ENCODE peak calls at places on chromosomes 13 and 19, in nine cellular contexts. One of them, this sample, is unnamed.

GRCh38 chr19:40659566-40659965 is 30.9 kb downstream of the NUMBL start:
- DNase-seq in GM23338: no peak
- DNase-seq in progenitor cell of endocrine pancreas: no peak
- DNase-seq in choroid plexus epithelial cell: no peak
- DNase-seq in ovary: no peak
- DNase-seq in astrocyte: no peak
- DNase-seq in tibial artery: peak
- DNase-seq in AG10803: no peak
- DNase-seq in IMR-90: no peak
- DNase-seq in this sample: no peak

GRCh38 chr13:37889102-37889501 is 19.5 kb upstream of the TRPC4 start:
- DNase-seq in astrocyte: no peak
- DNase-seq in AG10803: no peak
- DNase-seq in progenitor cell of endocrine pancreas: no peak
- DNase-seq in GM23338: no peak
- DNase-seq in tibial artery: no peak
- DNase-seq in ovary: no peak
- DNase-seq in choroid plexus epithelial cell: peak
- DNase-seq in IMR-90: peak
- DNase-seq in this sample: peak

GRCh38 chr19:14561832-14562351 is 10.0 kb downstream of the NDUFB7 start:
- DNase-seq in progenitor cell of endocrine pancreas: no peak
- DNase-seq in AG10803: no peak
- DNase-seq in GM23338: peak
- DNase-seq in tibial artery: peak
- DNase-seq in IMR-90: peak
- DNase-seq in choroid plexus epithelial cell: peak
- DNase-seq in astrocyte: no peak
- DNase-seq in ovary: no peak
- DNase-seq in this sample: peak

GRCh38 chr19:15456871-15457700 is 7.3 kb downstream of the RASAL3 start:
- DNase-seq in choroid plexus epithelial cell: no peak
- DNase-seq in ovary: peak
- DNase-seq in astrocyte: no peak
- DNase-seq in IMR-90: no peak
- DNase-seq in AG10803: no peak
- DNase-seq in progenitor cell of endocrine pancreas: no peak
- DNase-seq in GM23338: peak
- DNase-seq in tibial artery: no peak
- DNase-seq in this sample: no peak

GRCh38 chr13:48761256-48761655 is 107.5 kb downstream of the CYSLTR2 start:
- DNase-seq in AG10803: no peak
- DNase-seq in GM23338: no peak
- DNase-seq in tibial artery: no peak
- DNase-seq in IMR-90: peak
- DNase-seq in choroid plexus epithelial cell: peak
- DNase-seq in ovary: no peak
- DNase-seq in astrocyte: no peak
- DNase-seq in progenitor cell of endocrine pancreas: no peak
- DNase-seq in this sample: no peak

GRCh38 chr19:2497186-2497585 is 21.3 kb downstream of the GADD45B start:
- DNase-seq in GM23338: no peak
- DNase-seq in tibial artery: no peak
- DNase-seq in ovary: no peak
- DNase-seq in AG10803: no peak
- DNase-seq in progenitor cell of endocrine pancreas: no peak
- DNase-seq in choroid plexus epithelial cell: no peak
- DNase-seq in IMR-90: no peak
- DNase-seq in astrocyte: no peak
- DNase-seq in this sample: no peak

GRCh38 chr19:17205237-17206140 is 9.7 kb upstream of the USE1 start:
- DNase-seq in choroid plexus epithelial cell: peak
- DNase-seq in IMR-90: peak
- DNase-seq in AG10803: peak
- DNase-seq in ovary: peak
- DNase-seq in GM23338: peak
- DNase-seq in progenitor cell of endocrine pancreas: peak
- DNase-seq in astrocyte: no peak
- DNase-seq in tibial artery: no peak
- DNase-seq in this sample: peak

GRCh38 chr13:27367570-27367969 is 56.8 kb upstream of the GTF3A start:
- DNase-seq in astrocyte: no peak
- DNase-seq in GM23338: no peak
- DNase-seq in choroid plexus epithelial cell: no peak
- DNase-seq in IMR-90: no peak
- DNase-seq in ovary: no peak
- DNase-seq in progenitor cell of endocrine pancreas: no peak
- DNase-seq in tibial artery: no peak
- DNase-seq in AG10803: no peak
- DNase-seq in this sample: no peak

GRCh38 chr13:97223711-97224461 is 1.8 kb downstream of the MBNL2 start:
- DNase-seq in choroid plexus epithelial cell: peak
- DNase-seq in IMR-90: peak
- DNase-seq in AG10803: peak
- DNase-seq in ovary: peak
- DNase-seq in progenitor cell of endocrine pancreas: no peak
- DNase-seq in astrocyte: peak
- DNase-seq in GM23338: peak
- DNase-seq in tibial artery: peak
- DNase-seq in this sample: peak

GRCh38 chr13:38905081-38905480 is 85.5 kb downstream of the STOML3 start:
- DNase-seq in IMR-90: no peak
- DNase-seq in choroid plexus epithelial cell: no peak
- DNase-seq in progenitor cell of endocrine pancreas: no peak
- DNase-seq in tibial artery: no peak
- DNase-seq in GM23338: no peak
- DNase-seq in ovary: no peak
- DNase-seq in AG10803: no peak
- DNase-seq in astrocyte: no peak
- DNase-seq in this sample: peak

GRCh38 chr19:27974082-27974513 is 1238.9 kb downstream of the UQCRFS1 start:
- DNase-seq in AG10803: peak
- DNase-seq in tibial artery: no peak
- DNase-seq in IMR-90: no peak
- DNase-seq in ovary: peak
- DNase-seq in astrocyte: peak
- DNase-seq in choroid plexus epithelial cell: peak
- DNase-seq in GM23338: peak
- DNase-seq in progenitor cell of endocrine pancreas: peak
- DNase-seq in this sample: no peak

GRCh38 chr19:33248954-33249613 is 23.4 kb upstream of the SLC7A10 start:
- DNase-seq in tibial artery: no peak
- DNase-seq in IMR-90: no peak
- DNase-seq in astrocyte: no peak
- DNase-seq in progenitor cell of endocrine pancreas: no peak
- DNase-seq in GM23338: no peak
- DNase-seq in AG10803: no peak
- DNase-seq in ovary: no peak
- DNase-seq in choroid plexus epithelial cell: no peak
- DNase-seq in this sample: peak

GRCh38 chr13:99812611-99813010 is 159.0 kb downstream of the ZIC5 start:
- DNase-seq in GM23338: no peak
- DNase-seq in astrocyte: peak
- DNase-seq in IMR-90: peak
- DNase-seq in progenitor cell of endocrine pancreas: no peak
- DNase-seq in tibial artery: no peak
- DNase-seq in ovary: no peak
- DNase-seq in AG10803: peak
- DNase-seq in choroid plexus epithelial cell: peak
- DNase-seq in this sample: peak

GRCh38 chr13:41648314-41648935 is 191.1 kb downstream of the RGCC start:
- DNase-seq in AG10803: peak
- DNase-seq in GM23338: peak
- DNase-seq in IMR-90: peak
- DNase-seq in choroid plexus epithelial cell: peak
- DNase-seq in ovary: no peak
- DNase-seq in astrocyte: peak
- DNase-seq in tibial artery: no peak
- DNase-seq in progenitor cell of endocrine pancreas: no peak
- DNase-seq in this sample: peak

GRCh38 chr13:20526664-20527063 is 1.0 kb upstream of the CRYL1 start:
- DNase-seq in GM23338: no peak
- DNase-seq in tibial artery: no peak
- DNase-seq in progenitor cell of endocrine pancreas: no peak
- DNase-seq in AG10803: peak
- DNase-seq in ovary: no peak
- DNase-seq in IMR-90: peak
- DNase-seq in choroid plexus epithelial cell: peak
- DNase-seq in astrocyte: no peak
- DNase-seq in this sample: no peak

GRCh38 chr13:32023096-32023495 is 8.5 kb upstream of the FRY start:
- DNase-seq in choroid plexus epithelial cell: no peak
- DNase-seq in AG10803: no peak
- DNase-seq in progenitor cell of endocrine pancreas: no peak
- DNase-seq in tibial artery: no peak
- DNase-seq in astrocyte: no peak
- DNase-seq in GM23338: no peak
- DNase-seq in ovary: no peak
- DNase-seq in IMR-90: no peak
- DNase-seq in this sample: no peak
- TF ChIP-seq CTCF in choroid plexus epithelial cell: no peak
- TF ChIP-seq CTCF in AG10803: no peak
- TF ChIP-seq CTCF in progenitor cell of endocrine pancreas: no peak
- TF ChIP-seq CTCF in tibial artery: no peak
- TF ChIP-seq CTCF in astrocyte: no peak
- TF ChIP-seq CTCF in GM23338: no peak
- TF ChIP-seq CTCF in ovary: no peak
- TF ChIP-seq CTCF in IMR-90: no peak
- TF ChIP-seq CTCF in this sample: no peak

GRCh38 chr13:113327391-113327765 is 30.3 kb downstream of the LAMP1 start:
- DNase-seq in tibial artery: no peak
- DNase-seq in IMR-90: no peak
- DNase-seq in progenitor cell of endocrine pancreas: no peak
- DNase-seq in GM23338: no peak
- DNase-seq in AG10803: no peak
- DNase-seq in choroid plexus epithelial cell: no peak
- DNase-seq in ovary: no peak
- DNase-seq in astrocyte: no peak
- DNase-seq in this sample: no peak

GRCh38 chr13:113325779-113326178 is 28.7 kb downstream of the LAMP1 start:
- DNase-seq in astrocyte: no peak
- DNase-seq in IMR-90: no peak
- DNase-seq in GM23338: no peak
- DNase-seq in choroid plexus epithelial cell: no peak
- DNase-seq in ovary: no peak
- DNase-seq in progenitor cell of endocrine pancreas: no peak
- DNase-seq in AG10803: no peak
- DNase-seq in tibial artery: no peak
- DNase-seq in this sample: no peak

GRCh38 chr13:113329656-113330312 is 32.7 kb downstream of the LAMP1 start:
- DNase-seq in tibial artery: no peak
- DNase-seq in ovary: no peak
- DNase-seq in GM23338: no peak
- DNase-seq in IMR-90: no peak
- DNase-seq in choroid plexus epithelial cell: no peak
- DNase-seq in astrocyte: no peak
- DNase-seq in AG10803: no peak
- DNase-seq in progenitor cell of endocrine pancreas: no peak
- DNase-seq in this sample: no peak

GRCh38 chr13:113328851-113329250 is 31.8 kb downstream of the LAMP1 start:
- DNase-seq in choroid plexus epithelial cell: no peak
- DNase-seq in tibial artery: no peak
- DNase-seq in GM23338: no peak
- DNase-seq in ovary: no peak
- DNase-seq in progenitor cell of endocrine pancreas: no peak
- DNase-seq in IMR-90: no peak
- DNase-seq in astrocyte: no peak
- DNase-seq in AG10803: no peak
- DNase-seq in this sample: no peak

DNA sequence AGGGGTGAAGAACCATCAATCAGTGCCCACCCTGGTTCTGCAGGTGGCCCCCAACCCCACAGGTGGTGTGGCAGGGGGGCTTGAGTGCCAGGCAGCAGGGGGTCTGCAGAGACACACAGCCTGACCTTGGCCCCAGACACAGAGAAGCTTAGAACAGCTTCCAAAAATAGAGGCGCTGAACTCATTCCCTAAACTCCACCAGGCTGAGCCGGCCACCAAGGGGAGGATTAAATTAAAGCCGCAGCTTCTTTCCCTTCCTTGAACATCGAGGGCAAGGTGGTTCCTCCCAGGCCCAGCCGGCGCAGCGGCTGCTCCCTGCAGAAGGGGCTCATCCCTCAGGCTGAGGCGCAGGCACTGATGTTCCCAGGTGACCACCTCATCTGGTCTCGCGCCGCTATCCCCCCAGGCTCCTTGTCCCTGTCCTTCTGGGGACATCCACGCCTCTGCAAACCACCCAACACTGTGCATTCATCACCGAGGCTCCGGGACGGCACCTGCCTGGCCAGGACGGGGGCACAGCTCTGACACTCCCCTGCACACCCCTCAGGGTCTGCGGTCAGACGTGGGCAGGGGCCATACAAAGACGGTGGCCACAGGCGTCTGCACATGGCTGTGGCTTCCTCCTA is 30.8 kb downstream of the LAMP1 start:
- DNase-seq in AG10803: no peak
- DNase-seq in ovary: no peak
- DNase-seq in progenitor cell of endocrine pancreas: no peak
- DNase-seq in tibial artery: no peak
- DNase-seq in IMR-90: no peak
- DNase-seq in choroid plexus epithelial cell: no peak
- DNase-seq in astrocyte: no peak
- DNase-seq in GM23338: no peak
- DNase-seq in this sample: no peak
- TF ChIP-seq CTCF in AG10803: no peak
- TF ChIP-seq CTCF in ovary: no peak
- TF ChIP-seq CTCF in progenitor cell of endocrine pancreas: no peak
- TF ChIP-seq CTCF in tibial artery: no peak
- TF ChIP-seq CTCF in IMR-90: no peak
- TF ChIP-seq CTCF in choroid plexus epithelial cell: no peak
- TF ChIP-seq CTCF in astrocyte: no peak
- TF ChIP-seq CTCF in GM23338: no peak
- TF ChIP-seq CTCF in this sample: no peak

GRCh38 chr13:95564091-95564490 is 11.6 kb downstream of the CLDN10 start:
- DNase-seq in tibial artery: no peak
- DNase-seq in choroid plexus epithelial cell: peak
- DNase-seq in GM23338: no peak
- DNase-seq in IMR-90: no peak
- DNase-seq in progenitor cell of endocrine pancreas: no peak
- DNase-seq in AG10803: no peak
- DNase-seq in astrocyte: no peak
- DNase-seq in ovary: no peak
- DNase-seq in this sample: peak
- TF ChIP-seq CTCF in tibial artery: no peak
- TF ChIP-seq CTCF in choroid plexus epithelial cell: peak
- TF ChIP-seq CTCF in GM23338: peak
- TF ChIP-seq CTCF in IMR-90: peak
- TF ChIP-seq CTCF in progenitor cell of endocrine pancreas: no peak
- TF ChIP-seq CTCF in AG10803: no peak
- TF ChIP-seq CTCF in astrocyte: no peak
- TF ChIP-seq CTCF in ovary: no peak
- TF ChIP-seq CTCF in this sample: peak

DNA sequence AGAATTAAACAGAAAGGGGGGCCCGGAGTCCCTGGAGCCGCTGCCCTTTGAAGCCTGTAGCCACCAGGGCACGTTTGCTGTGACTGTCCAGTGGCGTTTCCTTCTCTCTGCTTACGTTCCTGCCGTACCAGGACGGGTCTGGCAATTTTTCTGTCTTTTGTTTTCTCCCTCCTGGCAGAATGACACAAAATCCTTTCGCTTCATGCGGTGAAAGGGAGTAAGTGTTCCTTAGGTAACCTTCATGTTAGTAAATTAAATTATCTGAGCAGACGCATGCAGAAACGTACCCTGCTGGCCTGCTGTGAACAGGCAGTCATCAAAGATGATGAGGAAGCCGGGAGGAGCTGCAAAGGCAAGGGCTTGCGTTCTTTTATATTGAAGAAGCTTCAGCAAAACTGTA is 299.3 kb upstream of the ARGLU1 start:
- DNase-seq in choroid plexus epithelial cell: peak
- DNase-seq in progenitor cell of endocrine pancreas: no peak
- DNase-seq in astrocyte: no peak
- DNase-seq in ovary: no peak
- DNase-seq in IMR-90: no peak
- DNase-seq in GM23338: peak
- DNase-seq in AG10803: no peak
- DNase-seq in tibial artery: no peak
- DNase-seq in this sample: no peak
- TF ChIP-seq CTCF in choroid plexus epithelial cell: peak
- TF ChIP-seq CTCF in progenitor cell of endocrine pancreas: no peak
- TF ChIP-seq CTCF in astrocyte: no peak
- TF ChIP-seq CTCF in ovary: no peak
- TF ChIP-seq CTCF in IMR-90: no peak
- TF ChIP-seq CTCF in GM23338: no peak
- TF ChIP-seq CTCF in AG10803: peak
- TF ChIP-seq CTCF in tibial artery: peak
- TF ChIP-seq CTCF in this sample: no peak

This sample was measured in MCF 10A.